ENCODE peak calls at places on chromosomes 12 and 14, in ten cellular contexts. One of them, this sample, is unnamed.

GRCh38 chr14:32620303-32620702 is 291.2 kb downstream of the AKAP6 start:
- DNase-seq in activated naive CD4-positive, alpha-beta T cell treated with Interleukin-2 at 50 U/mL for 16 hours: no peak
- DNase-seq in sciatic nerve: no peak
- DNase-seq in fibroblast of pulmonary artery: no peak
- DNase-seq in endothelial cell: no peak
- DNase-seq in activated T-cell treated with anti-CD3 and anti-CD28 coated beads, Interleukin-2, amount 50 U/mL, for 72 hours: no peak
- DNase-seq in H7: no peak
- DNase-seq in amniotic epithelial cell: peak; percentile 20
- DNase-seq in activated effector memory CD4-positive, alpha-beta T cell treated with anti-CD3 and anti-CD28 coated beads, Interleukin-2, amount 50 U/mL, for 16 hours: no peak
- DNase-seq in GM04503: no peak
- DNase-seq in this sample: no peak

GRCh38 chr14:101476258-101476930 is 84.9 kb upstream of the DIO3 start:
- DNase-seq in activated naive CD4-positive, alpha-beta T cell treated with Interleukin-2 at 50 U/mL for 16 hours: no peak
- DNase-seq in sciatic nerve: no peak
- DNase-seq in fibroblast of pulmonary artery: no peak
- DNase-seq in endothelial cell: no peak
- DNase-seq in activated T-cell treated with anti-CD3 and anti-CD28 coated beads, Interleukin-2, amount 50 U/mL, for 72 hours: no peak
- DNase-seq in H7: no peak
- DNase-seq in amniotic epithelial cell: no peak
- DNase-seq in activated effector memory CD4-positive, alpha-beta T cell treated with anti-CD3 and anti-CD28 coated beads, Interleukin-2, amount 50 U/mL, for 16 hours: no peak
- DNase-seq in GM04503: no peak
- DNase-seq in this sample: peak; percentile 70

GRCh38 chr12:132170094-132170636 is 25.9 kb downstream of the NOC4L start:
- DNase-seq in activated naive CD4-positive, alpha-beta T cell treated with Interleukin-2 at 50 U/mL for 16 hours: no peak
- DNase-seq in sciatic nerve: no peak
- DNase-seq in fibroblast of pulmonary artery: peak; percentile 70
- DNase-seq in endothelial cell: no peak
- DNase-seq in activated T-cell treated with anti-CD3 and anti-CD28 coated beads, Interleukin-2, amount 50 U/mL, for 72 hours: no peak
- DNase-seq in H7: no peak
- DNase-seq in amniotic epithelial cell: peak; percentile 93
- DNase-seq in activated effector memory CD4-positive, alpha-beta T cell treated with anti-CD3 and anti-CD28 coated beads, Interleukin-2, amount 50 U/mL, for 16 hours: no peak
- DNase-seq in GM04503: peak; percentile 78
- DNase-seq in this sample: no peak

GRCh38 chr12:82757059-82757458 is 70.4 kb downstream of the TMTC2 start:
- DNase-seq in activated naive CD4-positive, alpha-beta T cell treated with Interleukin-2 at 50 U/mL for 16 hours: no peak
- DNase-seq in sciatic nerve: no peak
- DNase-seq in fibroblast of pulmonary artery: peak; percentile 31
- DNase-seq in endothelial cell: no peak
- DNase-seq in activated T-cell treated with anti-CD3 and anti-CD28 coated beads, Interleukin-2, amount 50 U/mL, for 72 hours: no peak
- DNase-seq in H7: no peak
- DNase-seq in amniotic epithelial cell: peak; percentile 73
- DNase-seq in activated effector memory CD4-positive, alpha-beta T cell treated with anti-CD3 and anti-CD28 coated beads, Interleukin-2, amount 50 U/mL, for 16 hours: no peak
- DNase-seq in GM04503: peak; percentile 6
- DNase-seq in this sample: no peak

GRCh38 chr12:116319316-116319715 is 41.8 kb upstream of the MED13L start:
- DNase-seq in activated naive CD4-positive, alpha-beta T cell treated with Interleukin-2 at 50 U/mL for 16 hours: no peak
- DNase-seq in sciatic nerve: no peak
- DNase-seq in fibroblast of pulmonary artery: peak; percentile 15
- DNase-seq in endothelial cell: no peak
- DNase-seq in activated T-cell treated with anti-CD3 and anti-CD28 coated beads, Interleukin-2, amount 50 U/mL, for 72 hours: no peak
- DNase-seq in H7: no peak
- DNase-seq in amniotic epithelial cell: no peak
- DNase-seq in activated effector memory CD4-positive, alpha-beta T cell treated with anti-CD3 and anti-CD28 coated beads, Interleukin-2, amount 50 U/mL, for 16 hours: no peak
- DNase-seq in GM04503: no peak
- DNase-seq in this sample: no peak

GRCh38 chr12:57063991-57064725 is 14.2 kb upstream of the MYO1A start:
- DNase-seq in activated naive CD4-positive, alpha-beta T cell treated with Interleukin-2 at 50 U/mL for 16 hours: peak; percentile 53
- DNase-seq in sciatic nerve: no peak
- DNase-seq in fibroblast of pulmonary artery: no peak
- DNase-seq in endothelial cell: no peak
- DNase-seq in activated T-cell treated with anti-CD3 and anti-CD28 coated beads, Interleukin-2, amount 50 U/mL, for 72 hours: peak; percentile 59
- DNase-seq in H7: no peak
- DNase-seq in amniotic epithelial cell: no peak
- DNase-seq in activated effector memory CD4-positive, alpha-beta T cell treated with anti-CD3 and anti-CD28 coated beads, Interleukin-2, amount 50 U/mL, for 16 hours: peak; percentile 72
- DNase-seq in GM04503: no peak
- DNase-seq in this sample: no peak

GRCh38 chr12:124551268-124552144 is 15.9 kb downstream of the NCOR2 start:
- DNase-seq in activated naive CD4-positive, alpha-beta T cell treated with Interleukin-2 at 50 U/mL for 16 hours: no peak
- DNase-seq in sciatic nerve: no peak
- DNase-seq in fibroblast of pulmonary artery: no peak
- DNase-seq in endothelial cell: peak; percentile 42
- DNase-seq in activated T-cell treated with anti-CD3 and anti-CD28 coated beads, Interleukin-2, amount 50 U/mL, for 72 hours: no peak
- DNase-seq in H7: peak; percentile 84
- DNase-seq in amniotic epithelial cell: no peak
- DNase-seq in activated effector memory CD4-positive, alpha-beta T cell treated with anti-CD3 and anti-CD28 coated beads, Interleukin-2, amount 50 U/mL, for 16 hours: no peak
- DNase-seq in GM04503: no peak
- DNase-seq in this sample: peak; percentile 79

GRCh38 chr12:25202139-25202538 is 7.1 kb downstream of the ETFRF1 start:
- DNase-seq in activated naive CD4-positive, alpha-beta T cell treated with Interleukin-2 at 50 U/mL for 16 hours: no peak
- DNase-seq in sciatic nerve: no peak
- DNase-seq in fibroblast of pulmonary artery: no peak
- DNase-seq in endothelial cell: no peak
- DNase-seq in activated T-cell treated with anti-CD3 and anti-CD28 coated beads, Interleukin-2, amount 50 U/mL, for 72 hours: no peak
- DNase-seq in H7: no peak
- DNase-seq in amniotic epithelial cell: no peak
- DNase-seq in activated effector memory CD4-positive, alpha-beta T cell treated with anti-CD3 and anti-CD28 coated beads, Interleukin-2, amount 50 U/mL, for 16 hours: no peak
- DNase-seq in GM04503: no peak
- DNase-seq in this sample: no peak

GRCh38 chr12:81992461-81992860 is 233.3 kb upstream of the PPFIA2 start:
- DNase-seq in activated naive CD4-positive, alpha-beta T cell treated with Interleukin-2 at 50 U/mL for 16 hours: peak; percentile 2
- DNase-seq in sciatic nerve: no peak
- DNase-seq in fibroblast of pulmonary artery: no peak
- DNase-seq in endothelial cell: peak; percentile 24
- DNase-seq in activated T-cell treated with anti-CD3 and anti-CD28 coated beads, Interleukin-2, amount 50 U/mL, for 72 hours: no peak
- DNase-seq in H7: peak; percentile 10
- DNase-seq in amniotic epithelial cell: no peak
- DNase-seq in activated effector memory CD4-positive, alpha-beta T cell treated with anti-CD3 and anti-CD28 coated beads, Interleukin-2, amount 50 U/mL, for 16 hours: no peak
- DNase-seq in GM04503: no peak
- DNase-seq in this sample: no peak

GRCh38 chr12:12406762-12407161 is 49.9 kb downstream of the BORCS5 start:
- DNase-seq in activated naive CD4-positive, alpha-beta T cell treated with Interleukin-2 at 50 U/mL for 16 hours: no peak
- DNase-seq in sciatic nerve: no peak
- DNase-seq in fibroblast of pulmonary artery: no peak
- DNase-seq in endothelial cell: no peak
- DNase-seq in activated T-cell treated with anti-CD3 and anti-CD28 coated beads, Interleukin-2, amount 50 U/mL, for 72 hours: no peak
- DNase-seq in H7: no peak
- DNase-seq in amniotic epithelial cell: no peak
- DNase-seq in activated effector memory CD4-positive, alpha-beta T cell treated with anti-CD3 and anti-CD28 coated beads, Interleukin-2, amount 50 U/mL, for 16 hours: no peak
- DNase-seq in GM04503: no peak
- DNase-seq in this sample: no peak

GRCh38 chr14:52032196-52032865 is 36.5 kb downstream of the NID2 start:
- DNase-seq in activated naive CD4-positive, alpha-beta T cell treated with Interleukin-2 at 50 U/mL for 16 hours: no peak
- DNase-seq in sciatic nerve: no peak
- DNase-seq in fibroblast of pulmonary artery: peak; percentile 76
- DNase-seq in endothelial cell: no peak
- DNase-seq in activated T-cell treated with anti-CD3 and anti-CD28 coated beads, Interleukin-2, amount 50 U/mL, for 72 hours: no peak
- DNase-seq in H7: no peak
- DNase-seq in amniotic epithelial cell: peak; percentile 89
- DNase-seq in activated effector memory CD4-positive, alpha-beta T cell treated with anti-CD3 and anti-CD28 coated beads, Interleukin-2, amount 50 U/mL, for 16 hours: no peak
- DNase-seq in GM04503: no peak
- DNase-seq in this sample: no peak

GRCh38 chr14:100405752-100406455 is 82.8 kb downstream of the SLC25A47 start:
- DNase-seq in activated naive CD4-positive, alpha-beta T cell treated with Interleukin-2 at 50 U/mL for 16 hours: no peak
- DNase-seq in sciatic nerve: no peak
- DNase-seq in fibroblast of pulmonary artery: no peak
- DNase-seq in endothelial cell: no peak
- DNase-seq in activated T-cell treated with anti-CD3 and anti-CD28 coated beads, Interleukin-2, amount 50 U/mL, for 72 hours: no peak
- DNase-seq in H7: no peak
- DNase-seq in amniotic epithelial cell: no peak
- DNase-seq in activated effector memory CD4-positive, alpha-beta T cell treated with anti-CD3 and anti-CD28 coated beads, Interleukin-2, amount 50 U/mL, for 16 hours: no peak
- DNase-seq in GM04503: no peak
- DNase-seq in this sample: no peak

GRCh38 chr12:123363743-123364531 is 710 bp downstream of the SBNO1 start:
- DNase-seq in activated naive CD4-positive, alpha-beta T cell treated with Interleukin-2 at 50 U/mL for 16 hours: peak; percentile 35
- DNase-seq in sciatic nerve: peak; percentile 71
- DNase-seq in fibroblast of pulmonary artery: no peak
- DNase-seq in endothelial cell: peak; percentile 22
- DNase-seq in activated T-cell treated with anti-CD3 and anti-CD28 coated beads, Interleukin-2, amount 50 U/mL, for 72 hours: peak; percentile 44
- DNase-seq in H7: peak; percentile 68
- DNase-seq in amniotic epithelial cell: no peak
- DNase-seq in activated effector memory CD4-positive, alpha-beta T cell treated with anti-CD3 and anti-CD28 coated beads, Interleukin-2, amount 50 U/mL, for 16 hours: peak; percentile 75
- DNase-seq in GM04503: no peak
- DNase-seq in this sample: peak; percentile 67

GRCh38 chr12:39441963-39442894 is 691 bp downstream of the KIF21A start:
- DNase-seq in activated naive CD4-positive, alpha-beta T cell treated with Interleukin-2 at 50 U/mL for 16 hours: peak; percentile 70
- DNase-seq in sciatic nerve: peak; percentile 66
- DNase-seq in fibroblast of pulmonary artery: peak; percentile 23
- DNase-seq in endothelial cell: peak; percentile 36
- DNase-seq in activated T-cell treated with anti-CD3 and anti-CD28 coated beads, Interleukin-2, amount 50 U/mL, for 72 hours: peak; percentile 65
- DNase-seq in H7: peak; percentile 52
- DNase-seq in amniotic epithelial cell: peak; percentile 25
- DNase-seq in activated effector memory CD4-positive, alpha-beta T cell treated with anti-CD3 and anti-CD28 coated beads, Interleukin-2, amount 50 U/mL, for 16 hours: peak; percentile 82
- DNase-seq in GM04503: no peak
- DNase-seq in this sample: peak; percentile 81

GRCh38 chr14:61547186-61548121 is 147.9 kb upstream of the HIF1A start:
- DNase-seq in activated naive CD4-positive, alpha-beta T cell treated with Interleukin-2 at 50 U/mL for 16 hours: no peak
- DNase-seq in sciatic nerve: no peak
- DNase-seq in fibroblast of pulmonary artery: peak; percentile 85
- DNase-seq in endothelial cell: no peak
- DNase-seq in activated T-cell treated with anti-CD3 and anti-CD28 coated beads, Interleukin-2, amount 50 U/mL, for 72 hours: no peak
- DNase-seq in H7: no peak
- DNase-seq in amniotic epithelial cell: peak; percentile 95
- DNase-seq in activated effector memory CD4-positive, alpha-beta T cell treated with anti-CD3 and anti-CD28 coated beads, Interleukin-2, amount 50 U/mL, for 16 hours: no peak
- DNase-seq in GM04503: peak; percentile 77
- DNase-seq in this sample: no peak

GRCh38 chr14:64506751-64507150 is 2.2 kb downstream of the ZBTB1 start:
- DNase-seq in activated naive CD4-positive, alpha-beta T cell treated with Interleukin-2 at 50 U/mL for 16 hours: no peak
- DNase-seq in sciatic nerve: no peak
- DNase-seq in fibroblast of pulmonary artery: no peak
- DNase-seq in endothelial cell: no peak
- DNase-seq in activated T-cell treated with anti-CD3 and anti-CD28 coated beads, Interleukin-2, amount 50 U/mL, for 72 hours: no peak
- DNase-seq in H7: no peak
- DNase-seq in amniotic epithelial cell: no peak
- DNase-seq in activated effector memory CD4-positive, alpha-beta T cell treated with anti-CD3 and anti-CD28 coated beads, Interleukin-2, amount 50 U/mL, for 16 hours: no peak
- DNase-seq in GM04503: no peak
- DNase-seq in this sample: no peak

GRCh38 chr12:95694148-95694547 is 96.4 kb downstream of the NTN4 start:
- DNase-seq in activated naive CD4-positive, alpha-beta T cell treated with Interleukin-2 at 50 U/mL for 16 hours: no peak
- DNase-seq in sciatic nerve: no peak
- DNase-seq in fibroblast of pulmonary artery: no peak
- DNase-seq in endothelial cell: no peak
- DNase-seq in activated T-cell treated with anti-CD3 and anti-CD28 coated beads, Interleukin-2, amount 50 U/mL, for 72 hours: no peak
- DNase-seq in H7: peak; percentile 22
- DNase-seq in amniotic epithelial cell: no peak
- DNase-seq in activated effector memory CD4-positive, alpha-beta T cell treated with anti-CD3 and anti-CD28 coated beads, Interleukin-2, amount 50 U/mL, for 16 hours: no peak
- DNase-seq in GM04503: no peak
- DNase-seq in this sample: no peak

GRCh38 chr12:130858084-130858483 is 13.8 kb upstream of the RAN start:
- DNase-seq in activated naive CD4-positive, alpha-beta T cell treated with Interleukin-2 at 50 U/mL for 16 hours: no peak
- DNase-seq in sciatic nerve: peak; percentile 0
- DNase-seq in fibroblast of pulmonary artery: no peak
- DNase-seq in endothelial cell: no peak
- DNase-seq in activated T-cell treated with anti-CD3 and anti-CD28 coated beads, Interleukin-2, amount 50 U/mL, for 72 hours: no peak
- DNase-seq in H7: no peak
- DNase-seq in amniotic epithelial cell: no peak
- DNase-seq in activated effector memory CD4-positive, alpha-beta T cell treated with anti-CD3 and anti-CD28 coated beads, Interleukin-2, amount 50 U/mL, for 16 hours: no peak
- DNase-seq in GM04503: no peak
- DNase-seq in this sample: no peak

GRCh38 chr12:54968181-54968730 is 16.3 kb downstream of the TESPA1 start:
- DNase-seq in activated naive CD4-positive, alpha-beta T cell treated with Interleukin-2 at 50 U/mL for 16 hours: no peak
- DNase-seq in sciatic nerve: no peak
- DNase-seq in fibroblast of pulmonary artery: no peak
- DNase-seq in endothelial cell: no peak
- DNase-seq in activated T-cell treated with anti-CD3 and anti-CD28 coated beads, Interleukin-2, amount 50 U/mL, for 72 hours: no peak
- DNase-seq in H7: no peak
- DNase-seq in amniotic epithelial cell: no peak
- DNase-seq in activated effector memory CD4-positive, alpha-beta T cell treated with anti-CD3 and anti-CD28 coated beads, Interleukin-2, amount 50 U/mL, for 16 hours: no peak
- DNase-seq in GM04503: no peak
- DNase-seq in this sample: no peak

GRCh38 chr14:100607611-100607956 is 20.4 kb upstream of the BEGAIN start:
- DNase-seq in activated naive CD4-positive, alpha-beta T cell treated with Interleukin-2 at 50 U/mL for 16 hours: no peak
- DNase-seq in sciatic nerve: peak; percentile 34
- DNase-seq in fibroblast of pulmonary artery: no peak
- DNase-seq in endothelial cell: no peak
- DNase-seq in activated T-cell treated with anti-CD3 and anti-CD28 coated beads, Interleukin-2, amount 50 U/mL, for 72 hours: no peak
- DNase-seq in H7: peak; percentile 45
- DNase-seq in amniotic epithelial cell: no peak
- DNase-seq in activated effector memory CD4-positive, alpha-beta T cell treated with anti-CD3 and anti-CD28 coated beads, Interleukin-2, amount 50 U/mL, for 16 hours: peak; percentile 31
- DNase-seq in GM04503: no peak
- DNase-seq in this sample: peak; percentile 75

GRCh38 chr12:101935769-101936741 is 58.7 kb downstream of the DRAM1 start:
- DNase-seq in activated naive CD4-positive, alpha-beta T cell treated with Interleukin-2 at 50 U/mL for 16 hours: no peak
- DNase-seq in sciatic nerve: peak; percentile 67
- DNase-seq in fibroblast of pulmonary artery: peak; percentile 98
- DNase-seq in endothelial cell: no peak
- DNase-seq in activated T-cell treated with anti-CD3 and anti-CD28 coated beads, Interleukin-2, amount 50 U/mL, for 72 hours: peak; percentile 59
- DNase-seq in H7: no peak
- DNase-seq in amniotic epithelial cell: peak; percentile 98
- DNase-seq in activated effector memory CD4-positive, alpha-beta T cell treated with anti-CD3 and anti-CD28 coated beads, Interleukin-2, amount 50 U/mL, for 16 hours: no peak
- DNase-seq in GM04503: peak; percentile 94
- DNase-seq in this sample: peak; percentile 86

GRCh38 chr14:56796259-56796658 is 14.0 kb downstream of the OTX2 start:
- DNase-seq in activated naive CD4-positive, alpha-beta T cell treated with Interleukin-2 at 50 U/mL for 16 hours: no peak
- DNase-seq in sciatic nerve: no peak
- DNase-seq in fibroblast of pulmonary artery: no peak
- DNase-seq in endothelial cell: no peak
- DNase-seq in activated T-cell treated with anti-CD3 and anti-CD28 coated beads, Interleukin-2, amount 50 U/mL, for 72 hours: no peak
- DNase-seq in H7: peak; percentile 71
- DNase-seq in amniotic epithelial cell: no peak
- DNase-seq in activated effector memory CD4-positive, alpha-beta T cell treated with anti-CD3 and anti-CD28 coated beads, Interleukin-2, amount 50 U/mL, for 16 hours: no peak
- DNase-seq in GM04503: no peak
- DNase-seq in this sample: no peak

GRCh38 chr14:73289729-73290128 is 52.4 kb downstream of the PAPLN start:
- DNase-seq in activated naive CD4-positive, alpha-beta T cell treated with Interleukin-2 at 50 U/mL for 16 hours: no peak
- DNase-seq in sciatic nerve: no peak
- DNase-seq in fibroblast of pulmonary artery: no peak
- DNase-seq in endothelial cell: no peak
- DNase-seq in activated T-cell treated with anti-CD3 and anti-CD28 coated beads, Interleukin-2, amount 50 U/mL, for 72 hours: no peak
- DNase-seq in H7: no peak
- DNase-seq in amniotic epithelial cell: no peak
- DNase-seq in activated effector memory CD4-positive, alpha-beta T cell treated with anti-CD3 and anti-CD28 coated beads, Interleukin-2, amount 50 U/mL, for 16 hours: no peak
- DNase-seq in GM04503: no peak
- DNase-seq in this sample: no peak

GRCh38 chr12:89245090-89245489 is 107.2 kb downstream of the DUSP6 start:
- DNase-seq in activated naive CD4-positive, alpha-beta T cell treated with Interleukin-2 at 50 U/mL for 16 hours: peak; percentile 24
- DNase-seq in sciatic nerve: no peak
- DNase-seq in fibroblast of pulmonary artery: peak; percentile 54
- DNase-seq in endothelial cell: no peak
- DNase-seq in activated T-cell treated with anti-CD3 and anti-CD28 coated beads, Interleukin-2, amount 50 U/mL, for 72 hours: peak; percentile 55
- DNase-seq in H7: peak; percentile 6
- DNase-seq in amniotic epithelial cell: peak; percentile 56
- DNase-seq in activated effector memory CD4-positive, alpha-beta T cell treated with anti-CD3 and anti-CD28 coated beads, Interleukin-2, amount 50 U/mL, for 16 hours: peak; percentile 65
- DNase-seq in GM04503: no peak
- DNase-seq in this sample: no peak

GRCh38 chr14:92515510-92516343 is 2.1 kb downstream of the RIN3 start:
- DNase-seq in activated naive CD4-positive, alpha-beta T cell treated with Interleukin-2 at 50 U/mL for 16 hours: no peak
- DNase-seq in sciatic nerve: no peak
- DNase-seq in fibroblast of pulmonary artery: no peak
- DNase-seq in endothelial cell: no peak
- DNase-seq in activated T-cell treated with anti-CD3 and anti-CD28 coated beads, Interleukin-2, amount 50 U/mL, for 72 hours: no peak
- DNase-seq in H7: no peak
- DNase-seq in amniotic epithelial cell: no peak
- DNase-seq in activated effector memory CD4-positive, alpha-beta T cell treated with anti-CD3 and anti-CD28 coated beads, Interleukin-2, amount 50 U/mL, for 16 hours: peak; percentile 27
- DNase-seq in GM04503: no peak
- DNase-seq in this sample: no peak

GRCh38 chr12:61916856-61917255 is 343.3 kb upstream of the USP15 start:
- DNase-seq in activated naive CD4-positive, alpha-beta T cell treated with Interleukin-2 at 50 U/mL for 16 hours: no peak
- DNase-seq in sciatic nerve: no peak
- DNase-seq in fibroblast of pulmonary artery: no peak
- DNase-seq in endothelial cell: no peak
- DNase-seq in activated T-cell treated with anti-CD3 and anti-CD28 coated beads, Interleukin-2, amount 50 U/mL, for 72 hours: no peak
- DNase-seq in H7: no peak
- DNase-seq in amniotic epithelial cell: no peak
- DNase-seq in activated effector memory CD4-positive, alpha-beta T cell treated with anti-CD3 and anti-CD28 coated beads, Interleukin-2, amount 50 U/mL, for 16 hours: no peak
- DNase-seq in GM04503: no peak
- DNase-seq in this sample: no peak

GRCh38 chr14:92902191-92902590 is 20.8 kb upstream of the CHGA start:
- DNase-seq in activated naive CD4-positive, alpha-beta T cell treated with Interleukin-2 at 50 U/mL for 16 hours: no peak
- DNase-seq in sciatic nerve: no peak
- DNase-seq in fibroblast of pulmonary artery: no peak
- DNase-seq in endothelial cell: no peak
- DNase-seq in activated T-cell treated with anti-CD3 and anti-CD28 coated beads, Interleukin-2, amount 50 U/mL, for 72 hours: no peak
- DNase-seq in H7: no peak
- DNase-seq in amniotic epithelial cell: no peak
- DNase-seq in activated effector memory CD4-positive, alpha-beta T cell treated with anti-CD3 and anti-CD28 coated beads, Interleukin-2, amount 50 U/mL, for 16 hours: no peak
- DNase-seq in GM04503: no peak
- DNase-seq in this sample: no peak